ENCODE peak calls at places on chromosomes 16 and 17, in ten cellular contexts. U, H, Y, S, P, L, D, K, Q and W are unnamed samples.

GRCh38 chr16:85615852-85616607 is 2.9 kb downstream of the GSE1 start:
- DNase-seq in U (peak; percentile 48), H (peak; percentile 84), Y (peak; percentile 78), S (peak; percentile 89), P (peak; percentile 94), L (peak; percentile 76), D (peak; percentile 80), K (peak; percentile 71), Q (peak; percentile 94), W (peak; percentile 72)

GRCh38 chr17:15912416-15912955 is 32.4 kb upstream of the ADORA2B start:
- DNase-seq in U (no peak), H (no peak), Y (no peak), S (no peak), P (no peak), L (no peak), D (no peak), K (no peak), Q (no peak), W (no peak)

GRCh38 chr16:71916397-71916920 is 21.1 kb downstream of the IST1 start:
- DNase-seq in U (no peak), H (no peak), Y (no peak), S (no peak), P (no peak), L (no peak), D (no peak), K (no peak), Q (no peak), W (no peak)

GRCh38 chr16:87806246-87806607 is 40.4 kb upstream of the KLHDC4 start:
- DNase-seq in U (peak; percentile 16), H (no peak), Y (no peak), S (no peak), P (no peak), L (no peak), D (no peak), K (no peak), Q (no peak), W (no peak)

GRCh38 chr17:72135546-72136325 is 14.9 kb downstream of the SOX9 start:
- DNase-seq in U (no peak), H (no peak), Y (no peak), S (no peak), P (no peak), L (no peak), D (no peak), K (no peak), Q (no peak), W (no peak)

GRCh38 chr17:1398900-1399299 is 1.1 kb downstream of the YWHAE start:
- DNase-seq in U (no peak), H (peak; percentile 16), Y (no peak), S (no peak), P (no peak), L (peak; percentile 33), D (no peak), K (no peak), Q (no peak), W (peak; percentile 30)

GRCh38 chr17:21474815-21475214 is 98.7 kb downstream of the KCNJ12 start:
- DNase-seq in U (no peak), H (no peak), Y (no peak), S (no peak), P (no peak), L (no peak), D (no peak), K (no peak), Q (no peak), W (no peak)

GRCh38 chr16:51337662-51338061 is 186.6 kb upstream of the SALL1 start:
- DNase-seq in U (no peak), H (no peak), Y (no peak), S (no peak), P (no peak), L (no peak), D (no peak), K (no peak), Q (no peak), W (no peak)

GRCh38 chr16:57801098-57801855 is 1.0 kb downstream of the KIFC3 start:
- DNase-seq in U (no peak), H (no peak), Y (peak; percentile 42), S (peak; percentile 48), P (no peak), L (no peak), D (no peak), K (no peak), Q (no peak), W (no peak)

GRCh38 chr16:87543436-87544191 is 50.8 kb upstream of the ZCCHC14 start:
- DNase-seq in U (no peak), H (no peak), Y (no peak), S (no peak), P (no peak), L (peak; percentile 45), D (peak; percentile 37), K (no peak), Q (no peak), W (no peak)

GRCh38 chr17:21280081-21280518 is 4.4 kb upstream of the MAP2K3 start:
- DNase-seq in U (peak; percentile 60), H (peak; percentile 89), Y (peak; percentile 91), S (peak; percentile 95), P (peak; percentile 94), L (peak; percentile 86), D (peak; percentile 88), K (peak; percentile 84), Q (peak; percentile 94), W (peak; percentile 86)

GRCh38 chr17:11555530-11555929 is 42.7 kb upstream of the DNAH9 start:
- DNase-seq in U (no peak), H (no peak), Y (no peak), S (no peak), P (no peak), L (no peak), D (no peak), K (no peak), Q (peak; percentile 55), W (no peak)
- H3K4me1 ChIP-seq in U (no peaks in the 10 kb centered on the region), H (no peaks in the 10 kb centered on the region), Y (no peaks in the 10 kb centered on the region), S (no peaks in the 10 kb centered on the region), P (no peaks in the 10 kb centered on the region), L (no peaks in the 10 kb centered on the region), D (no peaks in the 10 kb centered on the region), K (no peaks in the 10 kb centered on the region), Q (no peaks in the 10 kb centered on the region), W (no peaks in the 10 kb centered on the region)

GRCh38 chr17:65297384-65297783 is 160.2 kb downstream of the RGS9 start:
- DNase-seq in U (no peak), H (no peak), Y (no peak), S (no peak), P (no peak), L (no peak), D (no peak), K (no peak), Q (no peak), W (no peak)

GRCh38 chr17:65293584-65294183 is 156.5 kb downstream of the RGS9 start:
- DNase-seq in U (no peak), H (no peak), Y (no peak), S (no peak), P (no peak), L (no peak), D (no peak), K (no peak), Q (no peak), W (no peak)

GRCh38 chr17:65301184-65301583 is 164.0 kb downstream of the RGS9 start:
- DNase-seq in U (no peak), H (no peak), Y (no peak), S (no peak), P (no peak), L (no peak), D (no peak), K (no peak), Q (no peak), W (no peak)

GRCh38 chr17:65294184-65294719 is 157.1 kb downstream of the RGS9 start:
- DNase-seq in U (peak; percentile 72), H (peak; percentile 69), Y (peak; percentile 72), S (peak; percentile 63), P (peak; percentile 68), L (peak; percentile 63), D (peak; percentile 34), K (peak; percentile 38), Q (no peak), W (peak; percentile 56)

DNA sequence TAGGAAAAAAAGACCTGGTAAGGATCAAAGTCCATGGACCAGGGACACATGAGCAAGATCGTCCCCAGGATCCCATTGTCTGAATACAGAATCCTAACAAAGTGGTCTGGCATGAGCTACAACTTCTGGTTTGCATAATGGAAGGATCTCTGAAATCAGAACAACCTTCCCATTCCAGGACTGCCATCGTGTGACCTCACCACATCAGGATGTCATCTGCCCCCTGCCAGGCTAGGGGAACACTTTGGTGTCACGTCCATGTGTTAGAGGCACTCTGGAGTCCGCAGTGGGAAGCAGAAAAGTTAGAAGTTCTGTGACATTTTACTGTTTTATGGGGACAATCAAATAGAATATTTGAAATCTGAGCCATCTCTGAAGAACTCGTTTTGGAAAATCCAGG is 160.7 kb downstream of the RGS9 start:
- DNase-seq in U (no peak), H (no peak), Y (no peak), S (no peak), P (no peak), L (no peak), D (no peak), K (no peak), Q (no peak), W (no peak)
- H3K27ac ChIP-seq in U (no peak overlapping the region), H (no peak overlapping the region), Y (no peak overlapping the region), S (no peak overlapping the region), P (no peak overlapping the region), L (no peak overlapping the region), D (no peak overlapping the region), K (no peak overlapping the region), Q (no peak overlapping the region), W (no peak overlapping the region)

GRCh38 chr16:17470002-17470870 is 524 bp downstream of the XYLT1 start:
- DNase-seq in U (no peak), H (no peak), Y (peak; percentile 66), S (peak; percentile 66), P (peak; percentile 71), L (peak; percentile 39), D (peak; percentile 21), K (no peak), Q (no peak), W (peak; percentile 51)

GRCh38 chr16:17469742-17470001 is 1.1 kb downstream of the XYLT1 start:
- DNase-seq in U (no peak), H (no peak), Y (no peak), S (no peak), P (no peak), L (no peak), D (no peak), K (no peak), Q (no peak), W (no peak)

GRCh38 chr16:17470871-17471744 is at the start of gene XYLT1:
- DNase-seq in U (no peak), H (peak; percentile 74), Y (peak; percentile 66), S (peak; percentile 77), P (peak; percentile 86), L (peak; percentile 87), D (peak; percentile 74), K (peak; percentile 51), Q (no peak), W (peak; percentile 46)

GRCh38 chr16:17474037-17474436 is 3.3 kb upstream of the XYLT1 start:
- DNase-seq in U (no peak), H (no peak), Y (no peak), S (no peak), P (peak; percentile 38), L (peak; percentile 38), D (peak; percentile 17), K (no peak), Q (no peak), W (no peak)

GRCh38 chr16:17471745-17472075 is 950 bp upstream of the XYLT1 start:
- DNase-seq in U (no peak), H (no peak), Y (no peak), S (no peak), P (no peak), L (no peak), D (no peak), K (no peak), Q (no peak), W (no peak)
- H3K4me3 ChIP-seq in U (no peak overlapping the region), H (no peak overlapping the region), Y (no peak overlapping the region), S (no peak overlapping the region), P (no peak overlapping the region), L (no peak overlapping the region), D (no peak overlapping the region), K (no peak overlapping the region), Q (no peak overlapping the region), W (no peak overlapping the region)

GRCh38 chr17:80663783-80664206 is 119.2 kb downstream of the RPTOR start:
- DNase-seq in U (no peak), H (no peak), Y (no peak), S (no peak), P (no peak), L (peak; percentile 60), D (peak; percentile 30), K (no peak), Q (no peak), W (peak; percentile 43)
- H3K4me1 ChIP-seq in U (no peaks in the 10 kb centered on the region), H (no peaks in the 10 kb centered on the region), Y (no peaks in the 10 kb centered on the region), S (no peaks in the 10 kb centered on the region), P (peaks cover 3% of the 10 kb centered on the region), L (peaks cover 8% of the 10 kb centered on the region), D (no peaks in the 10 kb centered on the region), K (peaks cover 18% of the 10 kb centered on the region), Q (peaks cover 20% of the 10 kb centered on the region), W (peaks cover 63% of the 10 kb centered on the region)